ENCODE peak calls at places on chromosomes 2 and 18, in four cellular contexts. P, R, M and K are unnamed samples.

GRCh38 chr2:179104736-179105135 is 54.8 kb upstream of the CCDC141 start:
- DNase-seq in P (peak; percentile 62), R (no peak), M (no peak), K (no peak)

GRCh38 chr2:175871331-175871730 is 130.7 kb downstream of the LNPK start:
- DNase-seq in P (no peak), R (no peak), M (no peak), K (no peak)

GRCh38 chr18:75060185-75060584 is 148.8 kb downstream of the PTGR3 start:
- DNase-seq in P (no peak), R (no peak), M (no peak), K (no peak)

GRCh38 chr2:128562471-128563347 is 244.0 kb upstream of the HS6ST1 start:
- DNase-seq in P (no peak), R (no peak), M (no peak), K (no peak)

GRCh38 chr2:231395188-231396057 is at the start of gene B3GNT7:
- DNase-seq in P (no peak), R (no peak), M (no peak), K (no peak)

GRCh38 chr2:53381271-53381670 is 386.3 kb upstream of the CHAC2 start:
- DNase-seq in P (no peak), R (no peak), M (no peak), K (no peak)

GRCh38 chr2:222907790-222908431 is 47.1 kb downstream of the ACSL3 start:
- DNase-seq in P (no peak), R (no peak), M (no peak), K (no peak)

GRCh38 chr2:165009466-165009865 is 54.1 kb upstream of the SLC38A11 start:
- DNase-seq in P (no peak), R (no peak), M (no peak), K (no peak)

GRCh38 chr2:203623104-203623503 is 83.3 kb upstream of the CD28 start:
- DNase-seq in P (peak; percentile 62), R (no peak), M (no peak), K (no peak)

GRCh38 chr18:7454429-7454828 is 112.7 kb upstream of the PTPRM start:
- DNase-seq in P (no peak), R (no peak), M (no peak), K (no peak)

GRCh38 chr2:109129356-109129920 is 433 bp downstream of the SH3RF3 start:
- DNase-seq in P (peak; percentile 24), R (no peak), M (no peak), K (peak; percentile 10)

GRCh38 chr2:17539596-17539992 is 902 bp upstream of the VSNL1 start:
- DNase-seq in P (no peak), R (no peak), M (no peak), K (peak; percentile 14)

GRCh38 chr2:201668402-201668801 is 25.1 kb upstream of the TMEM237 start:
- DNase-seq in P (no peak), R (no peak), M (no peak), K (no peak)

GRCh38 chr2:146079216-146079615 is 1559.3 kb upstream of the ZEB2 start:
- DNase-seq in P (no peak), R (no peak), M (no peak), K (no peak)

GRCh38 chr2:128302011-128302743 is 16.5 kb downstream of the HS6ST1 start:
- DNase-seq in P (no peak), R (no peak), M (no peak), K (no peak)

GRCh38 chr18:32439802-32440201 is 30.9 kb downstream of the GAREM1 start:
- DNase-seq in P (peak; percentile 9), R (no peak), M (no peak), K (no peak)

GRCh38 chr18:76979111-76979751 is 153.4 kb downstream of the MBP start:
- DNase-seq in P (no peak), R (no peak), M (peak; percentile 42), K (no peak)

GRCh38 chr2:233329489-233330135 is 22.0 kb downstream of the SAG start:
- DNase-seq in P (no peak), R (no peak), M (no peak), K (no peak)

GRCh38 chr2:199278099-199278498 is 179.6 kb downstream of the SATB2 start:
- DNase-seq in P (no peak), R (no peak), M (no peak), K (no peak)

GRCh38 chr2:74648009-74648443 is at the start of gene M1AP:
- DNase-seq in P (no peak), R (no peak), M (no peak), K (no peak)
- TF ChIP-seq CTCF in P (no peak), R (no peak), M (no peak), K (peak; percentile 49)

DNA sequence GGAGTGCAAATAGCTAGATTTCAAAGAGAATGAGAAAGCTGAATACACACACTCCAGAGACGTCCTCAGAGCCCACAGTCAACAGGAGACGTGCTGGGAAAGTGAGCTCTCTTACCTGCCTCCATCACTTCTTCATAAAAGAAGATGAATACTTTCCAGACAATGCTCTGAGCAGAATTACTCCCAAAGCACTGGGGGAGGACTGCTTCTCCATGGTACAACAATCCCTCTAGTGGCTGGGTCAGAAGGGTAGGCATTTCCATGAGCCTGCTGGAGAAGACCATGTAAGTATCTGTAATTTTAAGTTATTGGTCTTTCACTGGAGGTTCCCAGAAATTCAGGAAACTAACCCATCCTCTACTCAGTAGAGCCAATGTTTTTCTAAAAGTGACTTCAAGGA is 190.3 kb downstream of the RBM43 start:
- DNase-seq in P (peak; percentile 35), R (no peak), M (no peak), K (no peak)
- TF ChIP-seq CTCF in P (peak; percentile 27), R (no peak), M (peak; percentile 67), K (peak; percentile 54)

DNA sequence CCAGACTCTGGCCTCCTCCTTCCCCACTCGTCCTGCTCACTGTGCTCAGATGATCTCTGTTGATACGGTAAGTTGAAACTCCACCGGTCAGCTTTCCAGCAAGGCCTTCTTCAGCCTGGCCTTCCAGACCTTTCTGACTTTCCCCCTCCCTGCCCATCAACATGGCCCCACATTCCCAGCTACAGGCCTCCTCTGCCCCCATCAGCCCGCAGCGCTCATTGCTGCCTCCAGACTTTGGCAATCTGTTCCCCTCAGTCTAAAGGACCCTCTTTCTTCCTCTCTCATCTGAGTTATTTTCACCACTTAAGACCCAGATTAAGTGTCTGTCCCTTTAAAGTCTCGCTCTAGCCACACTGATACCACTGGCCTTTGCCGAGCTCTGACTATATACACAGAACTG is 10.6 kb downstream of the LOXHD1 start:
- DNase-seq in P (no peak), R (no peak), M (no peak), K (no peak)
- TF ChIP-seq CTCF in P (no peak), R (no peak), M (no peak), K (no peak)

GRCh38 chr2:226117506-226118065 is 682.0 kb downstream of the IRS1 start:
- DNase-seq in P (no peak), R (no peak), M (no peak), K (no peak)
- TF ChIP-seq CTCF in P (no peak), R (no peak), M (no peak), K (no peak)

DNA sequence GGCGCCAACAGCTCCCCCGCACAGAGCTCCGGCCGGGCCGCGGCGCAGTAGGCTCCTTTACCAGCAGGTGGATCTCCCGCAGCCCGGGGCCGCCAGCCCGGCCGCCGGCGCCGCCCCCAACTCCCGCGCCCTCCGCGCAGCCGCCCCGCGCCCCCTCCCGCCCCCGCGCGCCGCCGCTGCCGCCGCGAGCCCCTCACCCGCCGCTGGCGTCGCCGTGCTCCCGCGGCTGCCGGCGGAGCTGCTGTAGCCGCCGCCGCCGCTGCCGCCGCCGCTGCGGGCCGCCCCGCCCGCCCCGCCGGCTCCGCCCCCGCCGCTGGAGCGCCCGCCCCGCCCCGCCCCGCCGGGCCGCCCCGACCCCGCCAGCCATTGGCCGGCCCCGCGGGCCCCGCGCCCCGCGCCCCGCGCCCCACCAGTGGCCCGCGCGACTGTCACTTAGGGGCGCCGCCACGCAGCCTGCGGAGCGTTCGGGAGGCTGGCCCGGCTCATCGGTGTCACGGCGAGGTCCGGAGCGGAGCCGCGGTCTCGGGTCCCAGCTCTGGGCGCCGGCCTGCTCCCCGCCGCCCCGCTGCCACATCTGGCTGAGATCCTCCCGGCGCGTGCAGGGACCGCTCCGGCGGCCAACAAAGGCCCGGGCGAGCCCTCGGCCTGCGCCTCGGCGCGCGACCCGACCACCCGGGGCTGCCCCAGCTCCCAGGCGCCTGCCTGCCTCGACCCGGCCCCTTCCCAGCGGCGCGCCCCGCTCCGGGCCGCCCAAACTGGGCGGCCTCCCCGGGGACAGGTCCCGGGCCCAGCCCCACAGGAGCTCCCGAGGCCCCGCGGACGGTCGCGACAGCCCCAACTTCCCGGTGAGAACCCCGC is at the start of gene MGAT4A:
- DNase-seq in P (peak; percentile 41), R (peak; percentile 66), M (peak; percentile 73), K (peak; percentile 47)
- TF ChIP-seq CTCF in P (no peak), R (no peak), M (peak; percentile 29), K (peak; percentile 25)

DNA sequence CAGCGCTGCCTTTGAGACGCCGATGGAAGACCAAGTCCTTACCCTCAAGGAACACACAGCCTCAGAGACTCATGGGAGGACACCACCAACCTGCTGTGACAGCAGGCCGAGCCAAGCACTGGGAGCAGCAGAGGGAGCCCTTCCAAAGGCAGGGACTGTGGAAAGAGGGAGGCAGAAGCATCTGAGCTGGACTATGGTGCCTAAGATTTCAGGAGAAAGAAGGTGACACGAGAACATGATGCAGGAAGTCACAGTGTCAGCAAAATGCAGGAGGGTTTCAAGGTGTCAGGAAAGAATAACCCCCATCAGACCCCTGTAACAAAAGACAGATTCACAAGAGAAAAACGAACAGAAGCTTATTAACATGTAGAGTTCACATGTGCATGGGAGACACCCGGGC is 24.2 kb upstream of the COX7A2L start:
- DNase-seq in P (peak; percentile 50), R (no peak), M (no peak), K (no peak)
- TF ChIP-seq CTCF in P (peak; percentile 46), R (no peak), M (no peak), K (no peak)

DNA sequence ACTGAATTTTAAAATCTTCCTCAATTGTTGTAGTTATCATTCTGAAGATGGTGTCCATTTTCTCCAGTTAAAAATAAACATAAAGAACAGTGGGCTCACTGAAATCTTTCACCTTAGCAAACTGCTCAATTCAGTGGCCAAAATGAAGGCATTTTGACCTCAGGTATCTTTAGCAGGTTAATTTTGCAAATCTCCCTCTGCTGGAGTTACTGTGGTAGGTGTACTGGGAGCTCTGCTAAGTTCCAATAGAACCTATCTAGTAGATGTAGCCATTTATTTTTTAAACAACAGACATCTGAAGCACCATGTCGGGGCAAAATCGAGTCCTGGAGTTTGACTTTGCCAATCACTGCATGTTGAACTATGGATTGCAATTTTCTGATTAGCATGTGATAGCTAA is 177.1 kb downstream of the IRS1 start:
- DNase-seq in P (peak; percentile 17), R (no peak), M (no peak), K (no peak)
- TF ChIP-seq CTCF in P (no peak), R (no peak), M (peak; percentile 32), K (peak; percentile 29)